ENCODE peak calls at places on chromosomes 2 and 18, in six cellular contexts. F is A549, G is omental fat pad, Q is fibroblast of lung, X is left lung, M is fibroblast of pulmonary artery. V is an unnamed sample.

GRCh38 chr2:210195066-210195852 is 24.1 kb upstream of the KANSL1L start:
- DNase-seq in Q (peak; percentile 76), M (peak; percentile 76), X (no peak), F (no peak), G (no peak), V (peak; percentile 39)

GRCh38 chr2:68837164-68837860 is 33.9 kb downstream of the BMP10 start:
- DNase-seq in M (peak; percentile 70), Q (peak; percentile 34), X (peak; percentile 82), F (peak; percentile 66), G (peak; percentile 51), V (no peak)

GRCh38 chr18:23631312-23631711 is 31.4 kb downstream of the ANKRD29 start:
- DNase-seq in F (no peak), Q (no peak), X (no peak), M (no peak), G (no peak), V (no peak)

GRCh38 chr2:177808984-177809809 is 263.4 kb downstream of the PDE11A start:
- DNase-seq in X (no peak), G (no peak), F (no peak), M (no peak), Q (no peak), V (no peak)

GRCh38 chr18:63316612-63317555 is 2.7 kb downstream of the BCL2 start:
- DNase-seq in X (no peak), G (no peak), Q (no peak), F (no peak), M (no peak), V (no peak)

GRCh38 chr18:79396431-79397287 is 929 bp downstream of the NFATC1 start:
- DNase-seq in F (no peak), G (no peak), X (peak; percentile 62), M (peak; percentile 50), Q (peak; percentile 31), V (no peak)

GRCh38 chr18:39561136-39561535 is 1995.5 kb upstream of the CELF4 start:
- DNase-seq in M (peak; percentile 59), G (no peak), X (no peak), Q (peak; percentile 27), F (no peak), V (no peak)

GRCh38 chr2:124149571-124149970 is 124.5 kb downstream of the CNTNAP5 start:
- DNase-seq in F (no peak), Q (no peak), X (no peak), M (no peak), G (no peak), V (no peak)

GRCh38 chr18:48627216-48627615 is 88.4 kb downstream of the CTIF start:
- DNase-seq in M (peak; percentile 25), Q (no peak), G (no peak), X (no peak), F (no peak), V (no peak)

GRCh38 chr2:208150956-208151355 is 5.0 kb upstream of the CRYGB start:
- DNase-seq in Q (no peak), F (no peak), G (no peak), X (no peak), M (no peak), V (no peak)

GRCh38 chr2:208150094-208150493 is 4.1 kb upstream of the CRYGB start:
- DNase-seq in X (no peak), G (no peak), Q (no peak), M (no peak), F (no peak), V (no peak)

GRCh38 chr2:208147008-208147407 is 1.1 kb upstream of the CRYGB start:
- DNase-seq in G (no peak), X (no peak), F (no peak), Q (no peak), M (no peak), V (no peak)

GRCh38 chr2:208147759-208148158 is 1.8 kb upstream of the CRYGB start:
- DNase-seq in F (no peak), X (no peak), G (no peak), Q (no peak), M (no peak), V (no peak)

DNA sequence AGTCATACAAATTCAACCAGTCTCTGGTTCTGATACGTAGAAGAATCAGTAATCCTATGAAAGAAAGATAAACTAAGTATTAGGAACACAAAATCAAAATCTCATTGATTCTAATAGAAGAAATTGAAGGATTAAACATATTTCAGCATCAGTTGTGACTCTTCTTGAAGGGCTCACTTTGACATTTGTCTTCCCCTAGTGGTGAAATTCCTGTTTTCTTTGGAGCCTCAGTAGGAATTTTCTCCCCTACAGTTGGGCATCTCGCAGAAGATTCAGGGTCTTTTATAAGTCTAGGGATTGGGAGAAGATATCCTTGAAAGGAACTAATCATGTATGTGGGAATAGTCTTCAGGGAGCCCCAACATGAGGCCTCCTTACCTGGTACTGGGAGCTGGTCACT is 2.8 kb upstream of the CRYGB start:
- DNase-seq in X (no peak), F (no peak), M (no peak), Q (no peak), G (no peak), V (no peak)
- TF ChIP-seq CTCF in X (no peak), F (no peak), M (peak; percentile 16), Q (no peak), G (no peak), V (peak; percentile 42)

GRCh38 chr18:32358075-32358474 is 112.6 kb downstream of the GAREM1 start:
- DNase-seq in F (no peak), X (no peak), Q (no peak), G (no peak), M (no peak), V (no peak)
- TF ChIP-seq CTCF in F (no peak), X (no peak), Q (no peak), G (no peak), M (no peak), V (no peak)

DNA sequence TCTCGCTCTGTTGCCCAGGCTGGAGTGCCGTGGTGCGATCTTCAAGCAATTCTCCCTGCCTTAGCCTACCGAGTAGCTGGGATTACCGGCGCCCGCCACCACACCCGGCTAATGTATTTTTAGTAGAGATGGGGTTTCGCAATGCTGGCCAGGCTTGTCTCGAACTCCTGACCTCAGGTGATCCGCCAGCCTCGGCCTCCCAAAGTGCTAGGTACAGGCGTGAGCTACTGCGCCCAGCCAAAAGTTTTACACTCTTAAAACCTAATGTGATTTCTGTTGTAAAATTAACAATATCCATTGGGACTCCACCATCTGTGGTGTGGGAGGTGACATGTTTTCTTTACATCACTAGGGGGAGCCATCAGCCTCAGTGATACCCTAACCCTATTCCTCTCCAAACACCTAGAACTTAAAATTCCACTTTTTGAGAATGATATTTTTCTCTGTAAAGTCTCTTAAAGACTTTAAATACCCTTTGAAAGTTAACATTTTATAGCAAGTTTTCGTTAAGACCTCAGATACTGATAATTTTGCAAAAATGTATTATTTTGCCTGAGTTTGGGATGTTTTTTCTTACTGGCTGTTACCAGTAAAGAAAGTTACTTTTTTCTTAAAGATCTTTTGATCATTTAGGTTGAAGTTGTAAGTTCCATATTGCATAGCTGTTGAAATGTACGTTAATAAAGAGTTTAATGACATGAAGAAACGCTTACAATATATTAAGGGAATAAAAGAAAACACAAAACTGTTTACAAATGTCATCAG is 11.6 kb upstream of the EIF2AK2 start:
- DNase-seq in Q (peak; percentile 63), M (peak; percentile 62), X (no peak), G (no peak), F (peak; percentile 78), V (peak; percentile 40)
- TF ChIP-seq CTCF in Q (peak; percentile 81), M (peak; percentile 73), X (peak; percentile 44), G (no peak), F (peak; percentile 81), V (peak; percentile 87)

GRCh38 chr2:159168707-159169106 is 117.8 kb downstream of the WDSUB1 start:
- DNase-seq in F (peak; percentile 8), Q (peak; percentile 16), M (peak; percentile 54), G (no peak), X (no peak), V (peak; percentile 28)
- TF ChIP-seq CTCF in F (no peak), Q (peak; percentile 38), M (peak; percentile 44), G (no peak), X (no peak), V (peak; percentile 66)

DNA sequence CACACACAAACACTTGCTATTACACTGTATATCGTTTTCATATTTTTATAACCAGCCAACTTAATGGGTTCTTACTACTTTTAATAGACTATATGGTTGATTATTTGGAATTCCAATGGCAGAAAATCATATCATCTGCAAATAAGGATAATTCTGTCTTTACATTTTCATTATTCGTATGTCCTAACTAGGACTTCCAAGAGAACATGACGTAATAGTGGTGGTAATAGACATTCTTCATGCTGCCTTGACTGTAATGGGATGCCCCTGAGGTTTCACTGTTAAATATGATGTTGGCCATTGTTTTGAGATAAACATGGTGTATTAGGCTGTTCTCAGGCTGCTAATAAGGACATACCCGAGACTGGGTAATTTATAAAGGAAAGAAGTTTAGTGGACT is 45.2 kb downstream of the DYNAP start:
- DNase-seq in X (no peak), G (no peak), Q (no peak), F (no peak), M (no peak), V (no peak)
- TF ChIP-seq CTCF in X (no peak), G (no peak), Q (no peak), F (no peak), M (no peak), V (no peak)

GRCh38 chr2:65350714-65351113 is 81.7 kb downstream of the SPRED2 start:
- DNase-seq in M (no peak), X (no peak), F (peak; percentile 61), G (no peak), Q (no peak), V (no peak)
- TF ChIP-seq CTCF in M (peak; percentile 44), X (no peak), F (no peak), G (no peak), Q (peak; percentile 45), V (peak; percentile 67)

DNA sequence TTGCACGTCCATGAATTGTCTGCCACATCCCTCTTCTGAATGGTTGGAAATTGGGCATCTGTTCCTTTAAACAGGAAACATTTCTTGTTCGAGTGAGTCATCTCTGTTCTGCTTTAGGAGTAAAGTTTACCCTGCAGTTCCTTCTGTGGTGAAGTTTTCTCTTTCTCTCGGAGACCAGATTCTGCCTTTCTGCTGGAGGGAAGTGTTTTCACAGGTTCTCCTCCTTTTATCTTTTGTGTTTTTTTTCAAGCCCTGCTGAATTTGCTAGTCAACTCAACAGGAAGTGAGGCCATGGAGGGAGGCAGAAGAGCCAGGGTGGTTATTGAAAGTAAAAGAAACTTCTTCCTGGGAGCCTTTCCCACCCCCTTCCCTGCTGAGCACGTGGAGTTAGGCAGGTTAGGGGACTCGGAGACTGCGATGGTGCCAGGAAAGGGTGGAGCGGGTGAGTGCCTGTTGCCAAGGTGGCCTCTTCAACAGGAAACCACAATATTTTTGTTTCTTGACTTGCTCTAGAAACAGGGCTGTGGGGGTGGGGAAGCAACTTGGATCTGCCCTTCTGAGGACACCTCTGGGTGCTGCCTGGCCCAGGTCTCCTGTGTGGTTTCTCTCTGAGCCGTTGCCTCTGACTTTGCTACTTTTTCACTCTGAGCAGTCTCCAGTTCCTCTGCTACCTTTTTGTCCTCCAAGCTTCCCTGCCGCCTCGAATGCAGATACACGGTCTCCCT is 2.2 kb upstream of the CASP8 start:
- DNase-seq in Q (peak; percentile 81), F (peak; percentile 55), X (peak; percentile 92), M (peak; percentile 94), G (no peak), V (peak; percentile 79)
- TF ChIP-seq CTCF in Q (no peak), F (no peak), X (no peak), M (peak; percentile 33), G (no peak), V (no peak)

V was measured in HFFc6.